ENCODE peak calls at places on chromosomes 5 and 9, in ten cellular contexts. F is heart left ventricle; P is HuH-7; K is B cell; W is KG1; G is NAMALWA; C is cerebellar cortex; I is germinal center; Q is posterior cingulate gyrus; N is stimulated activated CD8-positive, alpha-beta memory T cell treated with anti-CD3 and anti-CD28 coated beads, Interleukin-2, amount 100 ng/mL, for 1 hour. Y is an unnamed sample.
A peak's percentile ranks its signal among the peaks of the same experiment; 100 is the strongest.

GRCh38 chr5:17021363-17021932 is 85.4 kb upstream of the MYO10 start:
- DNase-seq in N (no peak), Q (no peak), C (no peak), K (no peak), F (no peak), P (no peak), I (no peak), G (no peak), W (no peak), Y (no peak)

GRCh38 chr9:119074017-119074416 is 295.2 kb downstream of the BRINP1 start:
- DNase-seq in Q (no peak), C (no peak), G (no peak), N (no peak), F (no peak), K (no peak), I (no peak), W (no peak), P (no peak), Y (no peak)

GRCh38 chr5:173640166-173640804 is 23.8 kb upstream of the BOD1 start:
- DNase-seq in P (no peak), G (no peak), F (no peak), K (no peak), C (peak; percentile 50), I (no peak), N (no peak), Q (no peak), W (no peak), Y (no peak)

GRCh38 chr9:86600291-86600690 is 246.1 kb upstream of the TUT7 start:
- DNase-seq in G (no peak), W (no peak), I (no peak), P (no peak), Q (no peak), F (no peak), C (no peak), N (no peak), K (no peak), Y (no peak)

GRCh38 chr9:130857864-130858730 is 23.0 kb downstream of the ABL1 start:
- DNase-seq in F (peak; percentile 72), Q (no peak), W (no peak), G (no peak), C (peak; percentile 69), N (no peak), K (no peak), I (no peak), P (no peak), Y (no peak)

GRCh38 chr5:96893342-96893741 is 17.0 kb downstream of the ERAP2 start:
- DNase-seq in C (no peak), W (no peak), P (no peak), F (no peak), G (no peak), I (no peak), Q (no peak), K (no peak), N (no peak), Y (no peak)

GRCh38 chr9:95104966-95105365 is 212.5 kb downstream of the FANCC start:
- DNase-seq in F (no peak), W (no peak), I (no peak), C (no peak), Q (no peak), P (no peak), N (no peak), K (no peak), G (no peak), Y (no peak)

GRCh38 chr5:98954392-98955028 is 25.7 kb upstream of the CHD1 start:
- DNase-seq in F (no peak), I (no peak), C (no peak), P (no peak), W (no peak), G (no peak), Q (no peak), K (no peak), N (no peak), Y (no peak)

GRCh38 chr5:120605325-120606079 is 141.4 kb downstream of the PRR16 start:
- DNase-seq in P (no peak), C (no peak), I (no peak), N (no peak), G (no peak), W (no peak), F (no peak), K (no peak), Q (no peak), Y (no peak)

GRCh38 chr5:95446560-95447221 is 55.5 kb downstream of the FAM81B start:
- DNase-seq in Q (no peak), P (no peak), W (no peak), I (no peak), G (no peak), K (no peak), C (no peak), N (no peak), F (no peak), Y (no peak)

GRCh38 chr9:99184427-99185327 is 37.1 kb downstream of the ALG2 start:
- DNase-seq in C (peak; percentile 95), P (peak; percentile 66), I (peak; percentile 79), K (peak; percentile 52), G (peak; percentile 86), W (peak; percentile 70), Q (peak; percentile 89), F (peak; percentile 82), N (peak; percentile 40), Y (peak; percentile 56)

GRCh38 chr9:133377721-133378216 is 1.6 kb downstream of the STKLD1 start:
- DNase-seq in Q (no peak), G (peak; percentile 40), P (no peak), F (no peak), K (no peak), C (peak; percentile 41), N (no peak), I (no peak), W (no peak), Y (no peak)

GRCh38 chr9:114034663-114035062 is 43.4 kb downstream of the AMBP start:
- DNase-seq in W (no peak), G (no peak), P (no peak), C (peak; percentile 66), K (no peak), F (no peak), N (no peak), I (no peak), Q (peak; percentile 64), Y (no peak)

GRCh38 chr5:180823938-180824629 is 21.5 kb upstream of the MGAT1 start:
- DNase-seq in C (no peak), Q (no peak), N (no peak), F (no peak), W (no peak), I (no peak), K (no peak), G (no peak), P (no peak), Y (no peak)

GRCh38 chr5:139639619-139640431 is 8.3 kb upstream of the CXXC5 start:
- DNase-seq in C (peak; percentile 50), N (no peak), K (no peak), Q (no peak), F (no peak), W (no peak), I (no peak), P (no peak), G (no peak), Y (no peak)

GRCh38 chr9:118609355-118610044 is 759.7 kb downstream of the BRINP1 start:
- DNase-seq in G (no peak), F (no peak), I (no peak), W (no peak), N (no peak), C (no peak), K (no peak), Q (no peak), P (no peak), Y (no peak)

GRCh38 chr5:19369561-19369960 is 618.4 kb downstream of the CDH18 start:
- DNase-seq in W (no peak), K (no peak), G (peak; percentile 11), I (no peak), C (no peak), Q (no peak), P (no peak), F (no peak), N (no peak), Y (no peak)

GRCh38 chr9:347667-348292 is 133.1 kb downstream of the DOCK8 start:
- DNase-seq in Q (no peak), P (peak; percentile 7), N (no peak), C (peak; percentile 35), I (no peak), K (no peak), G (peak; percentile 45), W (no peak), F (no peak), Y (peak; percentile 13)

GRCh38 chr5:112514062-112514561 is 95.0 kb upstream of the EPB41L4A start:
- DNase-seq in P (no peak), I (no peak), W (no peak), K (no peak), Q (no peak), N (no peak), F (no peak), G (no peak), C (no peak), Y (no peak)

Y was measured in AML-193.